ENCODE peak calls at places on chromosome 12, in six cellular contexts. U is endothelial cell of umbilical vein; P is bronchial epithelial cell; A is stimulated activated CD4-positive, alpha-beta T cell treated with anti-CD3 and anti-CD28 coated beads, Interleukin-1b, Interleukin-23, amount 100 ng/mL, for 48 hours; B is left colon; N is endothelial cell. J is an unnamed sample.

GRCh38 chr12:123278150-123278627 is 6.5 kb upstream of the CDK2AP1 start:
- DNase-seq in U (peak; percentile 87), B (no peak), N (no peak), A (no peak), P (peak; percentile 12), J (no peak)

GRCh38 chr12:27176765-27177164 is 67.3 kb upstream of the STK38L start:
- DNase-seq in N (no peak), U (peak; percentile 54), P (peak; percentile 99), A (peak; percentile 51), B (no peak), J (no peak)

GRCh38 chr12:15679146-15679545 is 110.0 kb downstream of the EPS8 start:
- DNase-seq in U (no peak), B (no peak), A (no peak), N (no peak), P (no peak), J (no peak)

GRCh38 chr12:124713436-124714082 is 146.1 kb upstream of the NCOR2 start:
- DNase-seq in U (peak; percentile 96), N (no peak), B (no peak), A (peak; percentile 79), P (peak; percentile 76), J (no peak)

GRCh38 chr12:85468356-85469157 is 188.5 kb downstream of the ALX1 start:
- DNase-seq in A (peak; percentile 5), U (peak; percentile 80), N (peak; percentile 60), P (peak; percentile 85), B (peak; percentile 33), J (peak; percentile 49)

GRCh38 chr12:69738351-69739286 is at the start of gene RAB3IP:
- DNase-seq in B (peak; percentile 87), N (peak; percentile 92), A (peak; percentile 90), P (peak; percentile 57), U (peak; percentile 76), J (peak; percentile 91)

GRCh38 chr12:89901319-89901718 is 192.7 kb upstream of the ATP2B1 start:
- DNase-seq in B (no peak), U (no peak), A (no peak), P (no peak), N (no peak), J (no peak)

GRCh38 chr12:130958557-130959140 is 4.9 kb downstream of the ADGRD1 start:
- DNase-seq in U (no peak), N (no peak), P (no peak), A (no peak), B (no peak), J (no peak)